ENCODE peak calls at places on chromosomes 16 and 17, in seven cellular contexts. K is H9, B is hepatocyte, A is neural progenitor cell, N is astrocyte, E is HCT116, I is fibroblast of lung. M is an unnamed sample.
A peak's percentile ranks its signal among the peaks of the same experiment; 100 is the strongest.

GRCh38 chr16:88804552-88805339 is 1.2 kb downstream of the CDT1 start:
- DNase-seq in E (no peak), B (peak; percentile 79), N (no peak), A (no peak), I (no peak), K (peak; percentile 65), M (peak; percentile 40)

GRCh38 chr17:61454932-61455753 is 2.9 kb downstream of the TBX4 start:
- DNase-seq in B (peak; percentile 84), I (no peak), K (peak; percentile 66), E (no peak), A (peak; percentile 43), N (no peak), M (no peak)

GRCh38 chr17:27997522-27997921 is 45.0 kb upstream of the NLK start:
- DNase-seq in K (no peak), E (no peak), A (no peak), I (no peak), N (no peak), B (no peak), M (no peak)

GRCh38 chr17:21275579-21276339 is 8.8 kb upstream of the MAP2K3 start:
- DNase-seq in K (peak; percentile 96), I (peak; percentile 69), N (peak; percentile 39), E (no peak), B (peak; percentile 94), A (peak; percentile 95), M (peak; percentile 97)

GRCh38 chr17:76404976-76405563 is 20.7 kb downstream of the SPHK1 start:
- DNase-seq in E (no peak), A (no peak), K (no peak), B (no peak), N (no peak), I (no peak), M (no peak)

GRCh38 chr17:75524971-75525805 is at the start of gene LLGL2:
- DNase-seq in B (peak; percentile 96), A (peak; percentile 95), E (peak; percentile 86), K (peak; percentile 96), I (peak; percentile 42), N (no peak), M (peak; percentile 48)

GRCh38 chr16:57012353-57012752 is 23.0 kb downstream of the NLRC5 start:
- DNase-seq in I (no peak), A (peak; percentile 40), N (no peak), K (no peak), E (no peak), B (no peak), M (no peak)

GRCh38 chr17:31052187-31052889 is 42.4 kb upstream of the NF1 start:
- DNase-seq in N (peak; percentile 99), E (peak; percentile 42), I (peak; percentile 99), K (peak; percentile 22), B (no peak), A (no peak), M (peak; percentile 97)

GRCh38 chr17:9368631-9369030 is 207.0 kb downstream of the STX8 start:
- DNase-seq in K (no peak), B (peak; percentile 18), I (peak; percentile 47), A (no peak), E (no peak), N (no peak), M (no peak)

GRCh38 chr16:9437115-9437514 is 345.7 kb downstream of the HAPSTR1 start:
- DNase-seq in I (no peak), N (no peak), A (peak; percentile 43), E (peak; percentile 37), K (peak; percentile 53), B (peak; percentile 23), M (no peak)

GRCh38 chr17:19706791-19707727 is 9.3 kb downstream of the SLC47A2 start:
- DNase-seq in B (no peak), K (peak; percentile 30), A (peak; percentile 71), N (no peak), I (no peak), E (no peak), M (no peak)

GRCh38 chr17:83073389-83074063 is 5.9 kb upstream of the METRNL start:
- DNase-seq in I (peak; percentile 58), B (peak; percentile 71), K (no peak), N (peak; percentile 36), E (peak; percentile 54), A (no peak), M (peak; percentile 41)

GRCh38 chr17:82959242-82959930 is 119.6 kb upstream of the ZNF750 start:
- DNase-seq in I (no peak), E (no peak), A (no peak), K (peak; percentile 24), N (peak; percentile 5), B (no peak), M (no peak)

GRCh38 chr16:56732832-56733231 is 2.9 kb downstream of the NUP93 start:
- DNase-seq in B (no peak), K (no peak), I (no peak), N (no peak), E (no peak), A (no peak), M (no peak)

GRCh38 chr16:1940273-1941161 is 2.5 kb downstream of the MSRB1 start:
- DNase-seq in B (no peak), N (no peak), I (no peak), E (no peak), K (no peak), A (no peak), M (no peak)

GRCh38 chr17:44623070-44623725 is 33.1 kb upstream of the MEIOC start:
- DNase-seq in E (peak; percentile 45), I (peak; percentile 67), A (no peak), K (no peak), B (no peak), N (peak; percentile 66), M (no peak)

GRCh38 chr16:86823895-86824671 is 245.7 kb downstream of the FOXL1 start:
- DNase-seq in K (no peak), E (no peak), A (no peak), I (peak; percentile 99), N (peak; percentile 100), B (no peak), M (peak; percentile 20)

GRCh38 chr17:77858291-77859034 is 100.0 kb upstream of the TNRC6C start:
- DNase-seq in I (no peak), K (no peak), B (no peak), E (no peak), A (no peak), N (no peak), M (no peak)

GRCh38 chr16:78896280-78896679 is 704.3 kb downstream of the MAF start:
- DNase-seq in E (no peak), K (no peak), A (no peak), I (no peak), N (no peak), B (no peak), M (no peak)

GRCh38 chr17:66975614-66976378 is 11.3 kb downstream of the CACNG4 start:
- DNase-seq in E (peak; percentile 48), N (no peak), B (no peak), K (peak; percentile 80), I (no peak), A (peak; percentile 69), M (no peak)

GRCh38 chr16:67311607-67312449 is 14.7 kb downstream of the KCTD19 start:
- DNase-seq in K (no peak), A (no peak), N (peak; percentile 100), E (peak; percentile 70), I (peak; percentile 100), B (peak; percentile 74), M (peak; percentile 99)

GRCh38 chr17:2692781-2693135 is 18.8 kb downstream of the CLUH start:
- DNase-seq in I (no peak), A (no peak), N (no peak), E (no peak), K (no peak), B (no peak), M (no peak)

GRCh38 chr17:56966277-56966676 is 5.4 kb upstream of the COIL start:
- DNase-seq in B (no peak), K (no peak), A (peak; percentile 45), E (no peak), N (no peak), I (no peak), M (no peak)

GRCh38 chr16:67164599-67165061 is at the start of gene HSF4:
- DNase-seq in B (peak; percentile 59), E (no peak), I (no peak), N (no peak), A (peak; percentile 56), K (no peak), M (peak; percentile 78)

GRCh38 chr16:3797473-3797872 is 80.1 kb upstream of the TRAP1 start:
- DNase-seq in I (peak; percentile 14), K (no peak), E (no peak), A (no peak), B (no peak), N (no peak), M (no peak)

GRCh38 chr16:3797904-3798811 is 80.8 kb upstream of the TRAP1 start:
- DNase-seq in B (no peak), K (no peak), I (no peak), E (no peak), N (no peak), A (peak; percentile 14), M (no peak)

GRCh38 chr16:3800477-3801270 is 79.8 kb downstream of the CREBBP start:
- DNase-seq in B (no peak), A (no peak), N (no peak), E (no peak), I (no peak), K (no peak), M (no peak)

GRCh38 chr16:3798827-3799226 is 81.5 kb upstream of the TRAP1 start:
- DNase-seq in E (no peak), K (no peak), A (no peak), I (no peak), B (no peak), N (no peak), M (no peak)

GRCh38 chr16:3800019-3800418 is 80.5 kb downstream of the CREBBP start:
- DNase-seq in I (no peak), N (no peak), E (no peak), K (no peak), A (no peak), B (no peak), M (no peak)
- H2AFZ ChIP-seq in I (no peak overlapping the region), N (no peak overlapping the region), E (no peak overlapping the region), K (no peak overlapping the region), A (no peak overlapping the region), B (no peak overlapping the region), M (no peak overlapping the region)

DNA sequence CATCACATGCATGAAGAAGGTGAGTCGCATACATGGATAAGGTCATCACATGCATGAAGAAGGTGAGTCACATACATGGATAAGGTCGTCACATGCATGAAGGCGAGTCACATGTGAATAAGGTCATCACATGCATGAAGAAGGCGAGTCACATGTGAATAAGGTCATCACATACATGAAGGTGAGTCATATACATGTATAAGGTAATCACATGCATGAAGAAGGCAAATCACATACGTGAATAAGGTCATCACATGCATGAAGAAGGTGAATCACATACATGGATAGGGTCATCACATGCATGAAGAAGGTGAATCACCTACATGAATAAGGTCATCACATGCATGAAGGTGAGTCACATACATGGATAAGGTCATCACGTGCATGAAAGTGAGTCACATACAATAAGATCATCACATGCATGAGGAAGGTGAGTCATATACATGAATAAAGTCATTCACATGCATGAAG is 105.1 kb upstream of the SDK2 start:
- DNase-seq in A (no peak), K (no peak), I (no peak), B (no peak), E (no peak), N (no peak), M (peak; percentile 34)
- H2AFZ ChIP-seq in A (no peak overlapping the region), K (no peak overlapping the region), I (no peak overlapping the region), B (no peak overlapping the region), E (no peak overlapping the region), N (no peak overlapping the region), M (no peak overlapping the region)

GRCh38 chr16:61681124-61681523 is 355.1 kb downstream of the CDH8 start:
- DNase-seq in E (no peak), A (no peak), K (no peak), B (no peak), N (no peak), I (no peak), M (no peak)
- H2AFZ ChIP-seq in E (no peak overlapping the region), A (no peak overlapping the region), K (no peak overlapping the region), B (no peak overlapping the region), N (no peak overlapping the region), I (no peak overlapping the region), M (no peak overlapping the region)

GRCh38 chr16:11386791-11387546 is 41.7 kb downstream of the RMI2 start:
- DNase-seq in A (peak; percentile 87), B (peak; percentile 66), I (no peak), K (peak; percentile 90), N (no peak), E (no peak), M (peak; percentile 81)
- H2AFZ ChIP-seq in A (no peak overlapping the region), B (no peak overlapping the region), I (no peak overlapping the region), K (no peak overlapping the region), N (no peak overlapping the region), E (no peak overlapping the region), M (no peak overlapping the region)

M was measured in GM23248.